ENCODE peak calls at places on chromosome 22, in eight cellular contexts. V is lower lobe of right lung; Q is HFFc6; O is fibroblast of mammary gland; Y is nephron progenitor cell; N is WTC11; T is CD8-positive, alpha-beta T cell; C is ascending aorta. S is an unnamed sample.

GRCh38 chr22:20354238-20354975 is 34.5 kb upstream of the DGCR6L start:
- DNase-seq in V (no peak), Q (no peak), O (no peak), Y (no peak), N (no peak), T (no peak), C (no peak), S (no peak)

GRCh38 chr22:29456211-29456671 is 17.9 kb downstream of the RFPL1 start:
- DNase-seq in V (no peak), Q (peak), O (no peak), Y (peak), N (no peak), T (no peak), C (no peak), S (no peak)

GRCh38 chr22:48756146-48757111 is 1071.2 kb downstream of the BRD1 start:
- DNase-seq in V (peak), Q (no peak), O (no peak), Y (no peak), N (peak), T (no peak), C (no peak), S (no peak)

GRCh38 chr22:30947821-30948454 is 20.6 kb downstream of the MORC2 start:
- DNase-seq in V (no peak), Q (peak), O (peak), Y (no peak), N (no peak), T (no peak), C (no peak), S (no peak)

GRCh38 chr22:37675930-37676571 is 615 bp downstream of the LGALS1 start:
- DNase-seq in V (peak), Q (peak), O (peak), Y (no peak), N (no peak), T (no peak), C (no peak), S (no peak)

GRCh38 chr22:37301144-37301820 is 19.0 kb downstream of the CYTH4 start:
- DNase-seq in V (no peak), Q (no peak), O (no peak), Y (no peak), N (no peak), T (no peak), C (no peak), S (no peak)

GRCh38 chr22:26399288-26399687 is 29.8 kb upstream of the ASPHD2 start:
- DNase-seq in V (no peak), Q (no peak), O (peak), Y (no peak), N (no peak), T (no peak), C (no peak), S (no peak)

GRCh38 chr22:19761500-19762314 is 1.1 kb downstream of the TBX1 start:
- DNase-seq in V (no peak), Q (no peak), O (peak), Y (no peak), N (peak), T (no peak), C (no peak), S (no peak)

GRCh38 chr22:19350476-19350859 is 58.9 kb upstream of the CLTCL1 start:
- DNase-seq in V (no peak), Q (no peak), O (no peak), Y (no peak), N (no peak), T (no peak), C (no peak), S (no peak)

GRCh38 chr22:17860220-17860965 is 86.1 kb upstream of the BID start:
- DNase-seq in V (no peak), Q (no peak), O (no peak), Y (no peak), N (no peak), T (no peak), C (no peak), S (no peak)

GRCh38 chr22:46040471-46041465 is 63.8 kb upstream of the WNT7B start:
- DNase-seq in V (peak), Q (no peak), O (no peak), Y (no peak), N (peak), T (no peak), C (peak), S (no peak)

GRCh38 chr22:29912605-29913398 is 29.8 kb downstream of the MTMR3 start:
- DNase-seq in V (no peak), Q (peak), O (peak), Y (no peak), N (no peak), T (no peak), C (no peak), S (no peak)

GRCh38 chr22:48884292-48884691 is 943.4 kb downstream of the BRD1 start:
- DNase-seq in V (peak), Q (no peak), O (no peak), Y (no peak), N (no peak), T (no peak), C (no peak), S (no peak)

GRCh38 chr22:27973851-27974250 is 54.8 kb upstream of the PITPNB start:
- DNase-seq in V (no peak), Q (no peak), O (no peak), Y (no peak), N (no peak), T (no peak), C (no peak), S (no peak)

GRCh38 chr22:35761037-35761436 is 43.4 kb downstream of the APOL5 start:
- DNase-seq in V (no peak), Q (no peak), O (peak), Y (no peak), N (no peak), T (no peak), C (no peak), S (no peak)

GRCh38 chr22:41301085-41302015 is at the start of gene ZC3H7B:
- DNase-seq in V (peak), Q (peak), O (peak), Y (peak), N (peak), T (peak), C (peak), S (peak)

GRCh38 chr22:26461188-26461810 is 22.3 kb downstream of the HPS4 start:
- DNase-seq in V (peak), Q (peak), O (peak), Y (peak), N (peak), T (peak), C (no peak), S (peak)

GRCh38 chr22:30491381-30491780 is 14.1 kb downstream of the SEC14L4 start:
- DNase-seq in V (peak), Q (no peak), O (no peak), Y (no peak), N (no peak), T (no peak), C (no peak), S (no peak)

GRCh38 chr22:42608481-42609361 is 6.0 kb downstream of the POLDIP3 start:
- DNase-seq in V (no peak), Q (peak), O (peak), Y (no peak), N (no peak), T (no peak), C (no peak), S (no peak)

GRCh38 chr22:26684173-26684572 is 26.8 kb downstream of the MIAT start:
- DNase-seq in V (no peak), Q (no peak), O (no peak), Y (no peak), N (no peak), T (no peak), C (no peak), S (no peak)

GRCh38 chr22:42649261-42650056 is at the start of gene CYB5R3:
- DNase-seq in V (peak), Q (peak), O (peak), Y (peak), N (peak), T (peak), C (peak), S (peak)

GRCh38 chr22:37616205-37617083 is 7.8 kb downstream of the GGA1 start:
- DNase-seq in V (no peak), Q (no peak), O (peak), Y (no peak), N (no peak), T (no peak), C (no peak), S (no peak)

GRCh38 chr22:50046019-50046415 is 12.1 kb downstream of the TTLL8 start:
- DNase-seq in V (no peak), Q (no peak), O (no peak), Y (no peak), N (no peak), T (no peak), C (no peak), S (no peak)

GRCh38 chr22:43346521-43346929 is 3.4 kb upstream of the SCUBE1 start:
- DNase-seq in V (peak), Q (no peak), O (peak), Y (peak), N (peak), T (peak), C (no peak), S (peak)

DNA sequence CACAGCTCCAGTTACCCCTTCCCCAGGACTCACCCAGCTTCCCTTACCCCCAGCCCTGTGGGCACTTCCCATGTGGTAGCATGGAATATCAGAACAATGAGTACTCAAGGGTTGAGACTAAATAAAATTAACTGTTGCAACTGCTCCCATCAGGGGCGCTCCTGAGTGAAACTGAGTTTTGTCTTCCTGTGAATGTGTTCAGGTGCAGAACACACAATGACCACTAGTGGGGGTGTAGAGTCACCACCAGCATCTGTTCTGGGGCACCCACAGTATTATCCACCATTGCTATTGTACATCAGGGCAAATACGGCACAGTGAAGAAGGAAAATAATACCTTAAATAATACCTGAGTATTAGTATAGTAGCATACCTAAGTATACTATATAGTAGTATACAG is 689.7 kb downstream of the TBC1D22A start:
- DNase-seq in V (no peak), Q (no peak), O (no peak), Y (no peak), N (peak), T (no peak), C (no peak), S (peak)
- TF ChIP-seq CTCF in V (peak), Q (peak), O (no peak), Y (no peak), N (peak), T (no peak), C (no peak), S (peak)

DNA sequence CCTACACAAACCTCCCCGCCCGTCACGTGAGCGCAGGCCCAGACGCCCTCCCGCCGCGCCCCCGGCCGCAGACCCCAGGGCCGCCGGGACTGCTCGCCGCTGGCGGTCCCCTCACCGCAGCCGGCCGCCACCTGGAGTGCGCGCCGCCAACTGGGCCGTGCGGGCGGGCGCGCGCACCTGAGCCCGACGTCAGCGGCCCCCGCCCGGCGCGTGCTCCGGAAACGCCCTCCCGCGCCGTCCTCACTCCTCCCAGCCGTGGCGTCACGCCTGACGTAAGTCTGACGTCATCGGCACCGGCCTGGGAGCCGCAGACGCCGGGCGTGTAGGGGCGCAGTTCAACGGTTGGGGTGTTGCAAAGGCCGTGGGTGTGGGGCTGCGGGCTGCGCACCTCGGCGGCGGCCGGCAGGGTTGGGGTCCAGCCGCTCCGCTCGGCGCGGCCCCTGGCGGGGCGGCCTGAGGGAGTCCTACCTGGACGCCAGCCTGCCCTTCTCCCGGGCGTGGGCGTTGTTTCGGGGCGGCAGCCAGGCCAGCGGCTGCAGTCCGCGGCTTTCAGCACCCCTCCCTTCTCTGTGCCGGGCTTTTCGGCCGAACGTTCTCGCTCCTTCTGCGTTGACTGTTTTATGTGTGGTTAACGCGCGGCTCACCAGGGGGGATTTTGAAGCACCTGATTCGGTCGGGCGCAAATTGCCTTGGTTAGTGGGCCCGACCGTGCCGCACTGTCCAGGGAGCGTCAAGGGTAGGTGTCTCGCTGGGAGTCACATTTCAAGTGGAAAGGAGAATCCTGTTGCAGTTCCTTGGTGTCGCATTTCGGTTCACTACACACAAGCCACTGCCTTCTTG is at the start of gene JOSD1:
- DNase-seq in V (peak), Q (peak), O (peak), Y (peak), N (peak), T (peak), C (peak), S (peak)
- TF ChIP-seq CTCF in V (no peak), Q (peak), O (no peak), Y (no peak), N (no peak), T (no peak), C (no peak), S (peak)

DNA sequence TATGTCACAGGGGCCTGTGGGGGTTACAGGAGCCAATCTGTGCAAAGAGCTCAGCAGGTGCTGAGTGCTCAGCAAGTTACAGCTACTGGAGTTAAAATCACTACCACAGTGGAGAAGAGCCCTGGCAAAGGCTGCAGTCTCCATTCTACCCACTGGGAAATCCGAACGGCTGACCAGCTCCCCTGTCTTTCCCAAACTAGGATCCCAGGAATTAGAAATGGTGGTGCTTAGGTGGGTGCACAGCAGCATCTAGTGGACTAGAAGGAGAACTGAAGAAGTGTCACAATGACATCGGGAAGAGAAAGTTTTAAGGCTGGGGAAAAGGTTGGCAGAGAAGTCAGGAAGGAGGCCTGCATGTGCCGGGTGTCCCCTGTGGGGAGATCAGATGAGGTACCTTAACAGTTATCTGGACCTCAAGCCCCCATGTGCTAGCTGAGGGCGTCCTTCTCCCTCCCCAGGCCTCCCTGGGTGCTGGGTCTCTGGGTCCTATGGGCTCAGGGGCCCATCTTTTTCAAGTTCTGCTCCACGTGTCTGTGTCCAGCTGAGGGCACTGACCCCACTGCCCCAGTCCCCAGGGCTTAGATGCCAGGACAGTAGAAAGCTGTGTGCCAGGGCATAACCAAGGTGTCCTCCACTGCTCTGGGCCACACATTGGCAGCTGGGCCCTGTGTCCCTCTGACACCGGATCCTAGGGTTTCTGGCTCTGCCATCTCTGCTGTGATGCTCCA is 1.9 kb downstream of the PIWIL3 start:
- DNase-seq in V (no peak), Q (peak), O (peak), Y (peak), N (peak), T (no peak), C (no peak), S (no peak)
- TF ChIP-seq CTCF in V (no peak), Q (peak), O (peak), Y (peak), N (peak), T (no peak), C (peak), S (peak)

DNA sequence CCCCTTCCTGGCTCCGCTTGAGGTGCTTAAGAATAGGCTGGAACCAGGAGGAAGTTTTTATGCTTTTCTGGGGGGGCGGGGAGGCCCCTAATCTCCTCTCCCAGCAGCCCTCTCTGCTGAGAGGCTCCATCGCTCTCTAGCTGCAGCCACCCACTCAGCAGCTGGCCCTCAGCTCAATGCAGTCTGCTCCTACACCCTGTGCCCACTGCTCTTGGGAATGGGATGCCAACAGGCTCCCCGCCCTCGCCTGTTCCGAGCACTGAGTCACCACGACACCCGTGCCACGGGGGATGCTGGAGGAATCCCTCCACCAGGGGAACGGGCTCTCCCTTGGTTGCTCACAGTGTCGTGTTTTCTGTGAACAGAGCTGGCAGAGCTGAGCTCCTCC is 23.5 kb upstream of the SUSD2 start:
- DNase-seq in V (no peak), Q (no peak), O (peak), Y (no peak), N (no peak), T (no peak), C (peak), S (no peak)
- TF ChIP-seq CTCF in V (no peak), Q (no peak), O (no peak), Y (no peak), N (no peak), T (no peak), C (peak), S (no peak)